ENCODE peak calls at places on chromosomes 11 and 22, in six cellular contexts. B, C, M, T, Y and A are unnamed samples.

GRCh38 chr11:17747131-17747955 is 12.8 kb downstream of the KCNC1 start:
- DNase-seq in B (no peak), C (no peak), M (no peak), T (peak), Y (no peak), A (no peak)

GRCh38 chr11:61541568-61541967 is 33.0 kb downstream of the LRRC10B start:
- DNase-seq in B (peak), C (peak), M (no peak), T (peak), Y (peak), A (peak)

GRCh38 chr11:2093575-2094353 is 45.4 kb downstream of the IGF2 start:
- DNase-seq in B (no peak), C (no peak), M (no peak), T (no peak), Y (no peak), A (no peak)

GRCh38 chr22:47043835-47044721 is 281.6 kb downstream of the TBC1D22A start:
- DNase-seq in B (peak), C (no peak), M (no peak), T (peak), Y (no peak), A (no peak)

GRCh38 chr11:19836666-19837065 is 124.0 kb downstream of the NAV2 start:
- DNase-seq in B (no peak), C (no peak), M (no peak), T (no peak), Y (no peak), A (no peak)

GRCh38 chr11:20127671-20128527 is 32.4 kb downstream of the DBX1 start:
- DNase-seq in B (peak), C (peak), M (peak), T (peak), Y (peak), A (no peak)

GRCh38 chr11:1177771-1178090 is 20.0 kb downstream of the MUC5AC start:
- DNase-seq in B (no peak), C (no peak), M (no peak), T (no peak), Y (no peak), A (no peak)

GRCh38 chr22:47174671-47175111 is 412.2 kb downstream of the TBC1D22A start:
- DNase-seq in B (no peak), C (no peak), M (no peak), T (no peak), Y (no peak), A (no peak)

GRCh38 chr11:122226810-122227379 is 110.9 kb upstream of the BLID start:
- DNase-seq in B (no peak), C (no peak), M (no peak), T (no peak), Y (no peak), A (peak)

GRCh38 chr22:45677060-45677459 is 5.4 kb downstream of the ATXN10 start:
- DNase-seq in B (no peak), C (no peak), M (no peak), T (no peak), Y (no peak), A (no peak)

GRCh38 chr22:44131989-44132685 is 48.6 kb upstream of the PARVG start:
- DNase-seq in B (no peak), C (no peak), M (no peak), T (no peak), Y (no peak), A (no peak)

GRCh38 chr11:15006139-15006759 is 34.1 kb upstream of the CALCA start:
- DNase-seq in B (no peak), C (peak), M (peak), T (no peak), Y (peak), A (peak)

GRCh38 chr11:27390959-27391326 is 27.9 kb upstream of the CCDC34 start:
- DNase-seq in B (no peak), C (no peak), M (peak), T (no peak), Y (no peak), A (peak)

GRCh38 chr11:1202776-1203504 is 19.9 kb upstream of the MUC5B start:
- DNase-seq in B (peak), C (peak), M (peak), T (peak), Y (peak), A (no peak)

GRCh38 chr11:75839851-75840250 is 24.8 kb downstream of the UVRAG start:
- DNase-seq in B (no peak), C (no peak), M (no peak), T (no peak), Y (no peak), A (no peak)

GRCh38 chr22:35732116-35732515 is 14.4 kb downstream of the APOL5 start:
- DNase-seq in B (no peak), C (no peak), M (no peak), T (no peak), Y (no peak), A (no peak)

GRCh38 chr11:45471002-45471665 is 185.0 kb upstream of the SYT13 start:
- DNase-seq in B (no peak), C (no peak), M (no peak), T (no peak), Y (no peak), A (no peak)

GRCh38 chr22:46472722-46473016 is 64.8 kb downstream of the CELSR1 start:
- DNase-seq in B (no peak), C (no peak), M (no peak), T (no peak), Y (no peak), A (no peak)

GRCh38 chr22:41308544-41308947 is 7.2 kb downstream of the ZC3H7B start:
- DNase-seq in B (no peak), C (no peak), M (no peak), T (no peak), Y (no peak), A (no peak)

GRCh38 chr11:46674463-46675287 is 25.7 kb downstream of the ARHGAP1 start:
- DNase-seq in B (no peak), C (no peak), M (no peak), T (no peak), Y (no peak), A (no peak)

GRCh38 chr11:771617-772204 is 5.6 kb downstream of the GATD1 start:
- DNase-seq in B (no peak), C (no peak), M (no peak), T (no peak), Y (no peak), A (no peak)

GRCh38 chr22:45587638-45588481 is 83.8 kb upstream of the ATXN10 start:
- DNase-seq in B (peak), C (no peak), M (no peak), T (peak), Y (no peak), A (no peak)

GRCh38 chr11:113465786-113466185 is 9.4 kb downstream of the DRD2 start:
- DNase-seq in B (no peak), C (no peak), M (no peak), T (no peak), Y (no peak), A (no peak)

GRCh38 chr22:45552580-45553332 is 50.1 kb downstream of the FBLN1 start:
- DNase-seq in B (no peak), C (peak), M (no peak), T (no peak), Y (no peak), A (peak)

GRCh38 chr11:118908931-118909618 is 16.7 kb downstream of the BCL9L start:
- DNase-seq in B (peak), C (peak), M (peak), T (peak), Y (no peak), A (peak)

GRCh38 chr11:61955031-61955415 is 4.9 kb downstream of the BEST1 start:
- DNase-seq in B (no peak), C (peak), M (no peak), T (no peak), Y (no peak), A (peak)